ENCODE peak calls at places on chromosomes 5 and 9, in seven cellular contexts. One of them, this sample, is unnamed.

GRCh38 chr5:175822225-175822624 is 49.2 kb upstream of the CPLX2 start:
- DNase-seq in left lung: no peak
- DNase-seq in PC-9: no peak
- DNase-seq in endothelial cell of umbilical vein: no peak
- DNase-seq in transverse colon: no peak
- DNase-seq in astrocyte: no peak
- DNase-seq in tibial nerve: no peak
- DNase-seq in this sample: no peak

GRCh38 chr5:31161772-31162171 is 31.7 kb upstream of the CDH6 start:
- DNase-seq in left lung: no peak
- DNase-seq in transverse colon: no peak
- DNase-seq in PC-9: no peak
- DNase-seq in endothelial cell of umbilical vein: no peak
- DNase-seq in tibial nerve: no peak
- DNase-seq in astrocyte: peak
- DNase-seq in this sample: no peak

GRCh38 chr9:77161966-77162365 is 15.4 kb upstream of the VPS13A start:
- DNase-seq in astrocyte: no peak
- DNase-seq in transverse colon: no peak
- DNase-seq in tibial nerve: no peak
- DNase-seq in PC-9: no peak
- DNase-seq in endothelial cell of umbilical vein: no peak
- DNase-seq in left lung: no peak
- DNase-seq in this sample: no peak

GRCh38 chr5:75509956-75510355 is 1.5 kb downstream of the CERT1 start:
- DNase-seq in PC-9: no peak
- DNase-seq in endothelial cell of umbilical vein: peak
- DNase-seq in left lung: peak
- DNase-seq in tibial nerve: no peak
- DNase-seq in transverse colon: no peak
- DNase-seq in astrocyte: peak
- DNase-seq in this sample: no peak

GRCh38 chr5:174234388-174234787 is 188.9 kb downstream of the NSG2 start:
- DNase-seq in endothelial cell of umbilical vein: no peak
- DNase-seq in tibial nerve: no peak
- DNase-seq in PC-9: no peak
- DNase-seq in left lung: no peak
- DNase-seq in astrocyte: no peak
- DNase-seq in transverse colon: no peak
- DNase-seq in this sample: no peak

GRCh38 chr9:137763271-137763955 is 114.2 kb upstream of the CACNA1B start:
- DNase-seq in astrocyte: no peak
- DNase-seq in tibial nerve: no peak
- DNase-seq in transverse colon: no peak
- DNase-seq in endothelial cell of umbilical vein: no peak
- DNase-seq in left lung: no peak
- DNase-seq in PC-9: no peak
- DNase-seq in this sample: no peak

GRCh38 chr9:136761545-136761981 is 2.8 kb downstream of the LCN15 start:
- DNase-seq in endothelial cell of umbilical vein: no peak
- DNase-seq in left lung: no peak
- DNase-seq in PC-9: no peak
- DNase-seq in astrocyte: no peak
- DNase-seq in transverse colon: no peak
- DNase-seq in tibial nerve: no peak
- DNase-seq in this sample: no peak

GRCh38 chr5:372556-372910 is 51.0 kb downstream of the AHRR start:
- DNase-seq in endothelial cell of umbilical vein: no peak
- DNase-seq in PC-9: no peak
- DNase-seq in left lung: no peak
- DNase-seq in transverse colon: peak
- DNase-seq in astrocyte: no peak
- DNase-seq in tibial nerve: no peak
- DNase-seq in this sample: peak

GRCh38 chr9:137433349-137433915 is 7.7 kb downstream of the ENTPD8 start:
- DNase-seq in transverse colon: no peak
- DNase-seq in endothelial cell of umbilical vein: no peak
- DNase-seq in tibial nerve: no peak
- DNase-seq in left lung: no peak
- DNase-seq in astrocyte: no peak
- DNase-seq in PC-9: no peak
- DNase-seq in this sample: no peak

GRCh38 chr9:77454668-77455067 is 193.5 kb downstream of the GNA14 start:
- DNase-seq in astrocyte: peak
- DNase-seq in transverse colon: no peak
- DNase-seq in endothelial cell of umbilical vein: no peak
- DNase-seq in left lung: no peak
- DNase-seq in PC-9: no peak
- DNase-seq in tibial nerve: no peak
- DNase-seq in this sample: no peak

GRCh38 chr5:141172381-141173204 is at the start of gene PCDHB7:
- DNase-seq in transverse colon: no peak
- DNase-seq in tibial nerve: no peak
- DNase-seq in left lung: no peak
- DNase-seq in PC-9: peak
- DNase-seq in astrocyte: no peak
- DNase-seq in endothelial cell of umbilical vein: peak
- DNase-seq in this sample: no peak

GRCh38 chr5:128965011-128965637 is at the start of gene SLC27A6:
- DNase-seq in PC-9: no peak
- DNase-seq in endothelial cell of umbilical vein: no peak
- DNase-seq in tibial nerve: no peak
- DNase-seq in transverse colon: no peak
- DNase-seq in left lung: peak
- DNase-seq in astrocyte: no peak
- DNase-seq in this sample: peak

GRCh38 chr9:18979367-18979766 is 53.6 kb downstream of the SAXO1 start:
- DNase-seq in tibial nerve: no peak
- DNase-seq in PC-9: no peak
- DNase-seq in astrocyte: peak
- DNase-seq in left lung: no peak
- DNase-seq in endothelial cell of umbilical vein: peak
- DNase-seq in transverse colon: no peak
- DNase-seq in this sample: no peak

GRCh38 chr5:65190328-65191053 is 291.2 kb downstream of the ADAMTS6 start:
- DNase-seq in astrocyte: peak
- DNase-seq in tibial nerve: no peak
- DNase-seq in endothelial cell of umbilical vein: no peak
- DNase-seq in PC-9: no peak
- DNase-seq in transverse colon: no peak
- DNase-seq in left lung: no peak
- DNase-seq in this sample: no peak

GRCh38 chr5:132498686-132499271 is 8.2 kb upstream of the IRF1 start:
- DNase-seq in astrocyte: peak
- DNase-seq in endothelial cell of umbilical vein: no peak
- DNase-seq in transverse colon: no peak
- DNase-seq in tibial nerve: no peak
- DNase-seq in PC-9: no peak
- DNase-seq in left lung: no peak
- DNase-seq in this sample: no peak

GRCh38 chr5:112125910-112126309 is 293.2 kb downstream of the EPB41L4A start:
- DNase-seq in transverse colon: no peak
- DNase-seq in astrocyte: no peak
- DNase-seq in PC-9: no peak
- DNase-seq in tibial nerve: no peak
- DNase-seq in endothelial cell of umbilical vein: no peak
- DNase-seq in left lung: no peak
- DNase-seq in this sample: no peak

DNA sequence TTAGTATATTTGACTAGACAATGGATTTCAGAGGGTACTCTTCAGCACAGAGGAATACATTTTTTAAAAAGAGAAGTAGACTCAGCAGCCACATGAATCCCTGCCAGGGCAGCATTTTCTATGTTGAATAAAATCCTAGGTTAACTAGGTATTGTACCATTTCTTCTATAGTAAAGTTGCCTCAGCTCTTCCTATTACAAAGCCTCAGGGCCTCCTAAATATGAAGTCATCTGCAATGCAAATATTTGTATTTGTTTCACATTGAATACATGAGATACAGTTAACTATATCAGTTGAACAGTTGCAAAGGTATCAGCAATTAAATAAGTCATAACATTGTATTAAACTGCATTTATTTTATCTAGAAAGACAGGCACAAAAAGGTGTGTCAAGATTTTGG is 59.5 kb downstream of the NUDT12 start:
- DNase-seq in astrocyte: no peak
- DNase-seq in endothelial cell of umbilical vein: no peak
- DNase-seq in PC-9: no peak
- DNase-seq in left lung: no peak
- DNase-seq in transverse colon: no peak
- DNase-seq in tibial nerve: no peak
- DNase-seq in this sample: no peak
- H3K4me3 ChIP-seq in astrocyte: no peak
- H3K4me3 ChIP-seq in endothelial cell of umbilical vein: no peak
- H3K4me3 ChIP-seq in PC-9: no peak
- H3K4me3 ChIP-seq in left lung: no peak
- H3K4me3 ChIP-seq in transverse colon: no peak
- H3K4me3 ChIP-seq in tibial nerve: no peak
- H3K4me3 ChIP-seq in this sample: no peak

GRCh38 chr5:87267574-87268125 is at the start of gene RASA1:
- DNase-seq in tibial nerve: peak
- DNase-seq in PC-9: peak
- DNase-seq in left lung: peak
- DNase-seq in endothelial cell of umbilical vein: peak
- DNase-seq in astrocyte: peak
- DNase-seq in transverse colon: peak
- DNase-seq in this sample: peak
- TF ChIP-seq CTCF in tibial nerve: no peak
- TF ChIP-seq CTCF in PC-9: no peak
- TF ChIP-seq CTCF in left lung: no peak
- TF ChIP-seq CTCF in endothelial cell of umbilical vein: no peak
- TF ChIP-seq CTCF in astrocyte: no peak
- TF ChIP-seq CTCF in transverse colon: no peak
- TF ChIP-seq CTCF in this sample: no peak

GRCh38 chr9:4144869-4145268 is 155.0 kb downstream of the GLIS3 start:
- DNase-seq in tibial nerve: no peak
- DNase-seq in left lung: no peak
- DNase-seq in transverse colon: no peak
- DNase-seq in PC-9: no peak
- DNase-seq in astrocyte: no peak
- DNase-seq in endothelial cell of umbilical vein: no peak
- DNase-seq in this sample: no peak
- H3K27ac ChIP-seq in tibial nerve: no peak
- H3K27ac ChIP-seq in left lung: no peak
- H3K27ac ChIP-seq in transverse colon: peak
- H3K27ac ChIP-seq in PC-9: no peak
- H3K27ac ChIP-seq in astrocyte: peak
- H3K27ac ChIP-seq in endothelial cell of umbilical vein: no peak
- H3K27ac ChIP-seq in this sample: peak

DNA sequence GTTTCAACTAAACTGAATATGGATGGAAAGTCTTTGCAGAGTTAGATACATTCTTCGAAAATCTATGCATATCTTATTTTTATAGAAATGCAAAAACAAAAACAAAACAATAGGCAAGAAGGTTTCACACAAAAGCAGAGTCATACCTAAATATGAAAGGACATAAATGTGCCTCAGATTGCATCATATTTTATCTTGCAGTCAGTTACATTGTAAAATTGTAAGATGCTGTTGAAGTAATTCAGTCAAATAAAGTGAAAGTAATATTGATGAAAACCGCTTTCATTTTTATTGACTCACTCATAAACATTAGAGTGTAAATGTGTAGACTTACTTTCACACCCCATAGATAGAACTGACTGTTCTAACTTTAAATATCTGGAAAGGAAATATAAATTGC is 931.5 kb upstream of the NUDT12 start:
- DNase-seq in endothelial cell of umbilical vein: no peak
- DNase-seq in astrocyte: no peak
- DNase-seq in tibial nerve: no peak
- DNase-seq in transverse colon: no peak
- DNase-seq in PC-9: no peak
- DNase-seq in left lung: no peak
- DNase-seq in this sample: no peak
- H3K4me3 ChIP-seq in endothelial cell of umbilical vein: no peak
- H3K4me3 ChIP-seq in astrocyte: no peak
- H3K4me3 ChIP-seq in tibial nerve: no peak
- H3K4me3 ChIP-seq in transverse colon: no peak
- H3K4me3 ChIP-seq in PC-9: no peak
- H3K4me3 ChIP-seq in left lung: no peak
- H3K4me3 ChIP-seq in this sample: no peak

GRCh38 chr5:143182106-143182505 is 221.4 kb downstream of the NR3C1 start:
- DNase-seq in astrocyte: no peak
- DNase-seq in tibial nerve: no peak
- DNase-seq in transverse colon: no peak
- DNase-seq in left lung: no peak
- DNase-seq in PC-9: no peak
- DNase-seq in endothelial cell of umbilical vein: no peak
- DNase-seq in this sample: no peak

GRCh38 chr5:143181173-143181572 is 222.3 kb downstream of the NR3C1 start:
- DNase-seq in astrocyte: no peak
- DNase-seq in transverse colon: no peak
- DNase-seq in tibial nerve: no peak
- DNase-seq in PC-9: no peak
- DNase-seq in endothelial cell of umbilical vein: no peak
- DNase-seq in left lung: no peak
- DNase-seq in this sample: no peak

GRCh38 chr5:143180751-143181150 is 222.7 kb downstream of the NR3C1 start:
- DNase-seq in PC-9: no peak
- DNase-seq in endothelial cell of umbilical vein: no peak
- DNase-seq in astrocyte: no peak
- DNase-seq in transverse colon: no peak
- DNase-seq in left lung: no peak
- DNase-seq in tibial nerve: no peak
- DNase-seq in this sample: no peak

GRCh38 chr5:143183989-143184388 is 219.5 kb downstream of the NR3C1 start:
- DNase-seq in transverse colon: no peak
- DNase-seq in left lung: no peak
- DNase-seq in endothelial cell of umbilical vein: no peak
- DNase-seq in PC-9: no peak
- DNase-seq in astrocyte: no peak
- DNase-seq in tibial nerve: no peak
- DNase-seq in this sample: no peak

GRCh38 chr5:143182901-143183820 is 220.3 kb downstream of the NR3C1 start:
- DNase-seq in transverse colon: peak
- DNase-seq in endothelial cell of umbilical vein: peak
- DNase-seq in PC-9: no peak
- DNase-seq in left lung: no peak
- DNase-seq in astrocyte: peak
- DNase-seq in tibial nerve: peak
- DNase-seq in this sample: no peak
- TF ChIP-seq CTCF in transverse colon: no peak
- TF ChIP-seq CTCF in endothelial cell of umbilical vein: no peak
- TF ChIP-seq CTCF in PC-9: no peak
- TF ChIP-seq CTCF in left lung: no peak
- TF ChIP-seq CTCF in astrocyte: no peak
- TF ChIP-seq CTCF in tibial nerve: no peak
- TF ChIP-seq CTCF in this sample: no peak